ENCODE peak calls at places on chromosomes 6 and 20, in eight cellular contexts. One of them, this sample, is unnamed.

GRCh38 chr20:22686097-22686496 is 101.7 kb upstream of the FOXA2 start:
- DNase-seq in HCT116: peak; percentile 46
- DNase-seq in H1: peak; percentile 33
- DNase-seq in transverse colon: peak; percentile 23
- DNase-seq in upper lobe of right lung: peak; percentile 75
- DNase-seq in stomach: peak; percentile 61
- DNase-seq in lower lobe of right lung: peak; percentile 68
- DNase-seq in ovary: peak; percentile 19
- DNase-seq in this sample: no peak

GRCh38 chr20:4592316-4593148 is 129.2 kb upstream of the PRND start:
- DNase-seq in stomach: peak; percentile 67
- DNase-seq in upper lobe of right lung: peak; percentile 83
- DNase-seq in H1: no peak
- DNase-seq in transverse colon: peak; percentile 38
- DNase-seq in lower lobe of right lung: peak; percentile 68
- DNase-seq in ovary: peak; percentile 52
- DNase-seq in HCT116: no peak
- DNase-seq in this sample: peak; percentile 15

GRCh38 chr6:28981833-28982475 is 23.2 kb downstream of the ZNF311 start:
- DNase-seq in transverse colon: peak; percentile 83
- DNase-seq in lower lobe of right lung: peak; percentile 76
- DNase-seq in HCT116: peak; percentile 91
- DNase-seq in stomach: peak; percentile 73
- DNase-seq in ovary: peak; percentile 90
- DNase-seq in H1: no peak
- DNase-seq in upper lobe of right lung: peak; percentile 84
- DNase-seq in this sample: peak; percentile 84

GRCh38 chr6:151958332-151958731 is 150.8 kb downstream of the ESR1 start:
- DNase-seq in ovary: no peak
- DNase-seq in upper lobe of right lung: no peak
- DNase-seq in lower lobe of right lung: no peak
- DNase-seq in H1: no peak
- DNase-seq in HCT116: no peak
- DNase-seq in transverse colon: no peak
- DNase-seq in stomach: no peak
- DNase-seq in this sample: no peak

GRCh38 chr6:105545947-105546710 is 143.2 kb upstream of the PREP start:
- DNase-seq in ovary: no peak
- DNase-seq in HCT116: no peak
- DNase-seq in upper lobe of right lung: no peak
- DNase-seq in lower lobe of right lung: no peak
- DNase-seq in transverse colon: no peak
- DNase-seq in stomach: no peak
- DNase-seq in H1: no peak
- DNase-seq in this sample: no peak

GRCh38 chr20:25084616-25085187 is 2.8 kb upstream of the VSX1 start:
- DNase-seq in H1: no peak
- DNase-seq in lower lobe of right lung: no peak
- DNase-seq in HCT116: no peak
- DNase-seq in transverse colon: no peak
- DNase-seq in ovary: no peak
- DNase-seq in upper lobe of right lung: no peak
- DNase-seq in stomach: no peak
- DNase-seq in this sample: no peak

GRCh38 chr20:52598306-52598705 is 373.9 kb upstream of the TSHZ2 start:
- DNase-seq in upper lobe of right lung: no peak
- DNase-seq in lower lobe of right lung: no peak
- DNase-seq in stomach: no peak
- DNase-seq in ovary: no peak
- DNase-seq in transverse colon: no peak
- DNase-seq in H1: no peak
- DNase-seq in HCT116: no peak
- DNase-seq in this sample: no peak

GRCh38 chr6:166940643-166941068 is 15.7 kb downstream of the RNASET2 start:
- DNase-seq in transverse colon: no peak
- DNase-seq in HCT116: peak; percentile 65
- DNase-seq in stomach: no peak
- DNase-seq in lower lobe of right lung: no peak
- DNase-seq in upper lobe of right lung: no peak
- DNase-seq in ovary: no peak
- DNase-seq in H1: no peak
- DNase-seq in this sample: no peak

DNA sequence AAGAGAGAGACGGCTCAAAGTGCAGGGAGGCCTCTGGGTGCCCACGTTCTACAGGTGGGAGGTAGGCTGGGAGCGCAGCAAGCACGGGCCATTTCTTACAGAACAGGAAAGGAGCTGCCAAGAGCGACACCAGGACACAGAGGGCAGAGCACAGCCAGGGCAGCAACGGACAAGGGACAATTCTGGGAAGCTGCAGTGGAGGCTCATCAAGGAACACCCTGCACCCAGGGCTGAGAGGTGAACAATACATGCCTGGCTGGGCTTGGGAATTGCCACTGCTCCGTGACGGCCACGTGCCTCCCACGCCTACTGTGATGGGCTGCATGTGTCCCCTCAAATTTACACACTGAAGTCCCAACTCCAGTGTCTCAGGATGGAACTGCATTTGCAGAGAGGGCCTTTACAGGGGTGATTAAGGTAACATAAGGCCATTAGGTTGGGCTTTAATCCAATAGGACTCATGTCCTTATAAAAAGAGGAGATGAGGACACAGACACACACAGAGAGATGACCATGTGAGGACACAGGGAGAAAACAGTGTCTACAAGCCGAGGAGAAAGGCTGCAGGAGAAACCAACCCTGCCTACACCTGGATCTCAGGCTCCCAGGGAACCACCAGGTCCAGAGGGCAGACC is 13.6 kb downstream of the SERPINB6 start:
- DNase-seq in ovary: no peak
- DNase-seq in HCT116: no peak
- DNase-seq in lower lobe of right lung: no peak
- DNase-seq in upper lobe of right lung: no peak
- DNase-seq in transverse colon: no peak
- DNase-seq in stomach: no peak
- DNase-seq in H1: no peak
- DNase-seq in this sample: no peak
- H3K27ac ChIP-seq in ovary: no peak overlapping the region
- H3K27ac ChIP-seq in HCT116: no peak overlapping the region
- H3K27ac ChIP-seq in lower lobe of right lung: peak overlapping the region; percentile 83
- H3K27ac ChIP-seq in upper lobe of right lung: peak overlapping the region; percentile 78
- H3K27ac ChIP-seq in transverse colon: peak overlapping the region; percentile 18
- H3K27ac ChIP-seq in stomach: peak overlapping the region; percentile 39
- H3K27ac ChIP-seq in H1: no peak overlapping the region
- H3K27ac ChIP-seq in this sample: no peak overlapping the region

GRCh38 chr20:50358959-50359358 is 151.2 kb upstream of the PTPN1 start:
- DNase-seq in stomach: no peak
- DNase-seq in lower lobe of right lung: no peak
- DNase-seq in transverse colon: no peak
- DNase-seq in upper lobe of right lung: no peak
- DNase-seq in H1: no peak
- DNase-seq in ovary: peak; percentile 15
- DNase-seq in HCT116: no peak
- DNase-seq in this sample: no peak

GRCh38 chr20:50356522-50356880 is 153.7 kb upstream of the PTPN1 start:
- DNase-seq in upper lobe of right lung: no peak
- DNase-seq in HCT116: no peak
- DNase-seq in stomach: no peak
- DNase-seq in lower lobe of right lung: no peak
- DNase-seq in ovary: peak; percentile 20
- DNase-seq in transverse colon: no peak
- DNase-seq in H1: no peak
- DNase-seq in this sample: no peak

GRCh38 chr20:50358166-50358565 is 152.0 kb upstream of the PTPN1 start:
- DNase-seq in stomach: no peak
- DNase-seq in lower lobe of right lung: no peak
- DNase-seq in upper lobe of right lung: no peak
- DNase-seq in H1: no peak
- DNase-seq in ovary: no peak
- DNase-seq in transverse colon: no peak
- DNase-seq in HCT116: no peak
- DNase-seq in this sample: no peak

GRCh38 chr20:50356962-50357782 is 153.0 kb upstream of the PTPN1 start:
- DNase-seq in transverse colon: no peak
- DNase-seq in H1: no peak
- DNase-seq in lower lobe of right lung: no peak
- DNase-seq in HCT116: no peak
- DNase-seq in stomach: no peak
- DNase-seq in ovary: peak; percentile 13
- DNase-seq in upper lobe of right lung: no peak
- DNase-seq in this sample: no peak

DNA sequence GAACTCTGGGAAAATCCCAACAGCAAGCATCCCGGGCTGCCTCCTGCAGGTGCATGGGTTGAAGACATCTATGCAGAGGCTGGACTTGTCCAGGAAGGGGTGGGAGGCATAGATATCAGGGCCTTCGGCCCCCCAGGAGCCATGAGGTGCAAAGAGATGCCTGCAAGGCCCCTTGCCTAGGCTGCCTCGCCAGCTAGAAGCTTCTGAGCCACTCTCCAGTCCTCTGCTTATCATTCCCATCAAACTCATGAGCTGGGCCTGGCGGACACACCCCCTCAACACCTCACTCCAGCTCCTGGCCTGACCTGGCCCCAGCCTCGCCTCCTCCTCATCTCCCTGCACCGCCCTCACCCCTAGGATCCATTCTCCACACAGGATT is 152.4 kb upstream of the PTPN1 start:
- DNase-seq in ovary: no peak
- DNase-seq in HCT116: no peak
- DNase-seq in transverse colon: no peak
- DNase-seq in stomach: no peak
- DNase-seq in H1: no peak
- DNase-seq in lower lobe of right lung: no peak
- DNase-seq in upper lobe of right lung: no peak
- DNase-seq in this sample: no peak
- H3K9me3 ChIP-seq in ovary: no peaks in the 10 kb centered on the region
- H3K9me3 ChIP-seq in HCT116: no peaks in the 10 kb centered on the region
- H3K9me3 ChIP-seq in transverse colon: no peaks in the 10 kb centered on the region
- H3K9me3 ChIP-seq in stomach: no peaks in the 10 kb centered on the region
- H3K9me3 ChIP-seq in H1: no peaks in the 10 kb centered on the region
- H3K9me3 ChIP-seq in lower lobe of right lung: no peaks in the 10 kb centered on the region
- H3K9me3 ChIP-seq in upper lobe of right lung: no peaks in the 10 kb centered on the region
- H3K9me3 ChIP-seq in this sample: no peaks in the 10 kb centered on the region

DNA sequence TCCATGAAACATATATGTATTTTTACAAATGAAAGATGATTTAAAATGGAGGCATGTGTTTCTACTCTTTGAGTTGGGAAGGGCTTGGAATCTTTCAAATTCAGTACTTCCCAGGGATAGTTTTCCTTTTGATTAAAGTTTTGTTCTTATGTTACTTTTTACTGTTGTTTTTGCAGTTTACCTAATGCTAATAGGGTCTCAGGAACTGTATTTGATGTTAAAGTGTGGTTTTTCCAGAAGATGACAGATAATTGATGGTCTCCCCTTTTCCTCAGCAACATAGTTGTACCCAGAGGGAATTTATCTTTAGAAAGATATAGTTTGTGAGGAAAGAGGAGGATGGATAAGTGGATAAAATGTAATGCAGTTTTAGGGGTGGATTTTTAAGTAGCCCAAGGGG is 42.1 kb downstream of the GNAS start:
- DNase-seq in ovary: no peak
- DNase-seq in H1: no peak
- DNase-seq in transverse colon: no peak
- DNase-seq in HCT116: no peak
- DNase-seq in lower lobe of right lung: no peak
- DNase-seq in upper lobe of right lung: no peak
- DNase-seq in stomach: no peak
- DNase-seq in this sample: no peak
- H3K27ac ChIP-seq in ovary: no peak overlapping the region
- H3K27ac ChIP-seq in H1: no peak overlapping the region
- H3K27ac ChIP-seq in transverse colon: peak overlapping the region; percentile 100
- H3K27ac ChIP-seq in HCT116: no peak overlapping the region
- H3K27ac ChIP-seq in lower lobe of right lung: no peak overlapping the region
- H3K27ac ChIP-seq in upper lobe of right lung: peak overlapping the region; percentile 26
- H3K27ac ChIP-seq in stomach: peak overlapping the region; percentile 98
- H3K27ac ChIP-seq in this sample: peak overlapping the region; percentile 90

DNA sequence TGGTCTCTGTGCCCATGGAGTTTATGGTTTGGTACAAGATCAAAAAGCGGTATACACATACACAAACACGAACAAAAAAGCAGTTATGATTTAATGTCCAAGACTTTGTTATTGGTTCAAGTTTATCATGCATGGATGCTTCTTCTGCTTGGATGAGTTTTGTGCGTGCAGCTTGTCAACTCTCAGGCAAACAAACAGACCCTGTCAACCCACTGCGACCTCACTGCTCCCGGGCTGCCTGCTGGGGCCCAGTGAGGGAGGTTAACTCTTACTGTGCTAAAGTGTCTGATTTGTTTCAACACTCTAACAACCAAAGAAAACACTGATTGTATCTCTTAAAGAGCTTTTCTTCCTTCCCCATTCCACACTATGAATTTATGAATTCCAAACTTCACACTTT is 26.8 kb upstream of the DDR1 start:
- DNase-seq in upper lobe of right lung: no peak
- DNase-seq in ovary: no peak
- DNase-seq in H1: no peak
- DNase-seq in HCT116: no peak
- DNase-seq in transverse colon: no peak
- DNase-seq in stomach: no peak
- DNase-seq in lower lobe of right lung: no peak
- DNase-seq in this sample: no peak
- H3K9me3 ChIP-seq in upper lobe of right lung: no peaks in the 10 kb centered on the region
- H3K9me3 ChIP-seq in ovary: no peaks in the 10 kb centered on the region
- H3K9me3 ChIP-seq in H1: peaks cover 20% of the 10 kb centered on the region
- H3K9me3 ChIP-seq in HCT116: peaks cover 7% of the 10 kb centered on the region
- H3K9me3 ChIP-seq in transverse colon: no peaks in the 10 kb centered on the region
- H3K9me3 ChIP-seq in stomach: peaks cover 6% of the 10 kb centered on the region
- H3K9me3 ChIP-seq in lower lobe of right lung: no peaks in the 10 kb centered on the region
- H3K9me3 ChIP-seq in this sample: no peaks in the 10 kb centered on the region

DNA sequence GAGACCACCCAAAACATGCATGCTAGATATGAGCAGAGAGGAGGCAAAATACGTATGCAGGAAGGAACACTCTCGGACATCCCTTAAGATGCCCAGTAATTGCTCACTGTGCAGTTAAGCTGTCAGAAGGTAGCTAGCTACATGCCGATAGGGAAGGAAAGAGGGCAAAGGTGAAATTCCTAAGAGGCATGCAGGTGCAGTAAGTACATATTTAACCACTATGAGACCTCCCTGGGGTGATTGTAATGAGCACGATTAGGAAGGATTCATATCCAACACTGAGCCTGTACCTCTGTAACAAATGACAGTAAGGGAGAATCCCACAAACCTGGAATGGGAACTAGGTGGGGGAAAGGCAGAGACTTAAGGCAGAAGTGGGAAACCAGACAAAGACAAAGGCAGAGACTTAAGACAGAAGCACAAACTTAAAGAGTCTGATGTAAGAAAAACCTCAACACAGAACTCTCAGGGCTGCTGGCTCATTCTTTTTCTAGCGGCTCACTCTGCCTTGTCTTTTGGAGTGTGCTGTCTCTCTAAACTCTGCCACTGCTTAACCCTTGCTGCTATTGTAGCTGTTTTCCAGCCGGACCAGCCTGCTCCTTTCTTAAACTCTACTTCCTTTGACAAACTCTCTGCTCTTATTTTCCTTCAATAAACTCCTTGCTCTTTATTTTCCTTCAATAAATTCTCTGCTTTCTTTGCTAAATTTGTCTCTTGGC is 148.1 kb downstream of the UBE3D start:
- DNase-seq in lower lobe of right lung: no peak
- DNase-seq in stomach: no peak
- DNase-seq in ovary: no peak
- DNase-seq in HCT116: no peak
- DNase-seq in H1: no peak
- DNase-seq in transverse colon: no peak
- DNase-seq in upper lobe of right lung: no peak
- DNase-seq in this sample: no peak
- H3K27ac ChIP-seq in lower lobe of right lung: no peak overlapping the region
- H3K27ac ChIP-seq in stomach: no peak overlapping the region
- H3K27ac ChIP-seq in ovary: no peak overlapping the region
- H3K27ac ChIP-seq in HCT116: no peak overlapping the region
- H3K27ac ChIP-seq in H1: no peak overlapping the region
- H3K27ac ChIP-seq in transverse colon: no peak overlapping the region
- H3K27ac ChIP-seq in upper lobe of right lung: no peak overlapping the region
- H3K27ac ChIP-seq in this sample: no peak overlapping the region

GRCh38 chr6:834190-834589 is 141.3 kb upstream of the EXOC2 start:
- DNase-seq in transverse colon: no peak
- DNase-seq in upper lobe of right lung: no peak
- DNase-seq in stomach: no peak
- DNase-seq in ovary: no peak
- DNase-seq in H1: no peak
- DNase-seq in lower lobe of right lung: no peak
- DNase-seq in HCT116: no peak
- DNase-seq in this sample: no peak
- H3K9me3 ChIP-seq in transverse colon: no peaks in the 10 kb centered on the region
- H3K9me3 ChIP-seq in upper lobe of right lung: no peaks in the 10 kb centered on the region
- H3K9me3 ChIP-seq in stomach: no peaks in the 10 kb centered on the region
- H3K9me3 ChIP-seq in ovary: no peaks in the 10 kb centered on the region
- H3K9me3 ChIP-seq in H1: peaks cover 4% of the 10 kb centered on the region
- H3K9me3 ChIP-seq in lower lobe of right lung: no peaks in the 10 kb centered on the region
- H3K9me3 ChIP-seq in HCT116: no peaks in the 10 kb centered on the region
- H3K9me3 ChIP-seq in this sample: no peaks in the 10 kb centered on the region